ENCODE peak calls at places on chromosomes 2 and 18, in four cellular contexts. T, U, Y and I are unnamed samples. For H3K9me3, the result is how much of the 10 kb centered on the place peaks cover.

GRCh38 chr2:46434851-46435273 is 44.5 kb upstream of the TMEM247 start:
- DNase-seq in T (no peak), U (peak), Y (no peak), I (no peak)

GRCh38 chr2:165414187-165414586 is 55.3 kb upstream of the CSRNP3 start:
- DNase-seq in T (no peak), U (no peak), Y (no peak), I (no peak)

GRCh38 chr2:226611944-226612318 is 187.7 kb downstream of the IRS1 start:
- DNase-seq in T (peak), U (peak), Y (no peak), I (no peak)

GRCh38 chr18:76847926-76848325 is 25.6 kb downstream of the ZNF236 start:
- DNase-seq in T (no peak), U (no peak), Y (peak), I (no peak)

GRCh38 chr2:9811679-9812511 is 31.4 kb upstream of the TAF1B start:
- DNase-seq in T (no peak), U (no peak), Y (no peak), I (no peak)

GRCh38 chr2:85143463-85144082 is 10.4 kb downstream of the TCF7L1 start:
- DNase-seq in T (no peak), U (no peak), Y (no peak), I (no peak)

GRCh38 chr18:48333563-48333962 is 75.6 kb downstream of the ZBTB7C start:
- DNase-seq in T (no peak), U (no peak), Y (peak), I (no peak)

GRCh38 chr2:120983344-120983743 is 247.7 kb downstream of the GLI2 start:
- DNase-seq in T (no peak), U (peak), Y (no peak), I (no peak)

GRCh38 chr18:429030-429429 is 71.5 kb downstream of the COLEC12 start:
- DNase-seq in T (peak), U (no peak), Y (no peak), I (no peak)

GRCh38 chr2:25377822-25378421 is 36.2 kb upstream of the DNMT3A start:
- DNase-seq in T (no peak), U (no peak), Y (no peak), I (no peak)

GRCh38 chr2:172552547-172553291 is 3.2 kb upstream of the PDK1 start:
- DNase-seq in T (peak), U (peak), Y (no peak), I (no peak)

GRCh38 chr18:51257150-51257549 is 59.7 kb upstream of the MEX3C start:
- DNase-seq in T (no peak), U (no peak), Y (no peak), I (no peak)

GRCh38 chr18:55513199-55513598 is 74.8 kb downstream of the TCF4 start:
- DNase-seq in T (peak), U (no peak), Y (no peak), I (no peak)

GRCh38 chr2:38277245-38278119 is 99.6 kb downstream of the ATL2 start:
- DNase-seq in T (no peak), U (no peak), Y (peak), I (no peak)

DNA sequence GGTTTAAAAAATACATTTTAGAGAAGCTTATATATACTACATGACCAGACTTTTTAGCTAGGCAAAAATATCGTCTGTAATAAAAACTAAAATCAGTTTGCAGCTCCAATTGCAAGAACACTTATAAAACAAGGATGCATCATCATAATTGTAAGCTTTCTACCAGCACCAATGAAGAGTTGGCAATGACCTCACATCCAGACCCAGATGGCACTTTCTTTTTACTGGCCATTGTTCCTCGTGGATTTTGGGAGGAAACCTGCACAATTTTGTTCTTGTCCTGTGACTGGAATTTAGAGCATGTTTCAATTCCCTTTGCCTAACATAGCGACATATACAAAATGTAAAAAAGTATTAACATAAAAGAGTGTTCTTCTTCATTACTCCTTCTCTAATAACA is 174.3 kb downstream of the ZNF521 start:
- DNase-seq in T (no peak), U (no peak), Y (no peak), I (no peak)
- H3K9me3 ChIP-seq in T (under half), U (under half), Y (under half), I (under half)

DNA sequence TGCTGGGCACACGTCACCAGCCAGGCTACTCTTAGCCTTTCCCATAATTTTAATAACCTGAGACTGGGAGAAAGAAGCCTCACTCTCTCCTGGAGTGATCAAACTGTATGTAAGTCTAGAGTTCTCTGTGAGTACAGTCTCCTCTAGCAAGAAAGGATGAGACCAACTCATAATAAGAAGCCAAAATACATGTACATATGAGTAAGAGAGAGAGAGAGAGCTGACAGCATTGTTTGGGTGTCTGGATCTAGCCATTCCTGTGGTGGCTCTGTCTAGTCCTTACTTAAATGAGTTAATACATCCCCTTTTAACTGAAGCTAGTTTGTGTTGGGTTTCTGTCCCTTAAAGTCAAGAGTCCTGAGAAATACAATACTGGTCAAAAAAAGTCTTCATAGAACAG is 26.0 kb upstream of the ANXA4 start:
- DNase-seq in T (peak), U (no peak), Y (no peak), I (no peak)
- H3K9me3 ChIP-seq in T (under half), U (under half), Y (under half), I (under half)

DNA sequence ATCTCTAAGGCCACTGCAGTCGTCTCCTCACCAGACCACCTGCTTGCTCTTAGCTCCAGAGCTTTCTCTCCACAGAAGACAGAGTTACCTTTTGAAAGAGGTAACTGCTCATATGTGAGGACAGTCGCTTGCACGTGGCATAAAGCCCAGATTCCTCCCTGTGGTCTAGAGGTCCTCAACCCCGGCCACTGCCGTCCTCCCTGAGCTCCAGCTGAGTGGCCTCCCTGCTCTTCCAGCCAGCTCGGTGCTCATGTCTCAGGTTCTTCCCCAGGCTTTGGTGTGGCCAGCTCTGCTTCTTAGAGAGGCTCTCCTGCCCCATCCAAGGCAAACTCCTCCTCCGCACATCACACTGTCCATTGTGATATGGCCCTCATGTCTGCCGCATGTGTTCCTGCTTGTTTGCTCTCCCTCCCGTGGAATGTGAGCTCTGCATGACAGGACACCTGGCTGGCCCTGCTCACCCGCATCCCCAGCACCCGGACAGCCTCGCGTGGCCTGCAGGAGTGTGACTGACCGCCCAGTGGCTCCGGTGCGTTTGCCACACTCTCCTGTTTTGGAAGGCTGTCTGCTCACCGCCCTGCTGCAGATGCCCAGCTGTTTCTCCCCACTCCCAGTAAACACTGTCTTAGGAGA is 91.5 kb upstream of the LDLRAD4 start:
- DNase-seq in T (no peak), U (no peak), Y (no peak), I (no peak)
- H3K9me3 ChIP-seq in T (under half), U (under half), Y (under half), I (under half)

GRCh38 chr2:240326246-240326645 is 109.2 kb upstream of the GPC1 start:
- DNase-seq in T (peak), U (no peak), Y (peak), I (no peak)
- H3K9me3 ChIP-seq in T (under half), U (under half), Y (under half), I (under half)

DNA sequence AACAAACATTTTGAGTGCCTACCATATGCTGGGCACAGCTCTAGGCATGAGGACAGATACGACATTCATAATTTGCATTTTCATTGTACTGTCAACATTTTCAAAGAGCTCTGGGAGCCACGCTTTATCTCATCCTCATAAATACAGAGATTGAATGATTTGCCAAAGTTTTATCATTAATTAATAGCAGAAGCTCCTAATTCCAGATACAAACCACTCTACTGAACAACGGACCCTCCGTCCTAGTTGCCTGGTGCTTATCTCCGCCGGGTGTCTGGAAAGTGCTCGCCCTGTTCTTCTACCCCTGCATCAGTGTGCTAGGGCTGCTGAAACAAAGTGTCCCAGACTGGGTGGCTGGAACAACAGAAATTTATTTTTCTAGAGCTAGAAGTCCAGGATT is 23.8 kb downstream of the SERTAD2 start:
- DNase-seq in T (no peak), U (no peak), Y (no peak), I (no peak)
- H3K9me3 ChIP-seq in T (under half), U (under half), Y (under half), I (under half)

DNA sequence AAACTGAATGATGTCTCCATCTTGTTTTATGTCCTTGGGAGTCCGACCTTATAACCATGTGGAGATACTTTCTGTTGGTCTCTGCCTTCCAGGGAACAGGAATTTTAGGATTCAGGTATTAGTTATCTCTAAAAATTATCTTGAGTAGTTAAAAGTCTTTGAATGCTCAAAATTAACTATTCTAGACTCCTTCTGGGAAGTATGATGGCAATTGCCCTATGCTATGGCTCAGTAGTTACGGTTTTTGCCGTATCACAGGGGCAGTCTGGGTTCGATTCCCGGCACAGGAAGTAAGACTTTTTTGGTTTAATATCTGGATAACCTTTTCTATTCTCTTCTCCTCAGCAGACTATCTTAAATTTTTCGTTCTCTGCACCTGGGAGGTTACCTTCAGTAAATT is 708.7 kb upstream of the LRATD1 start:
- DNase-seq in T (no peak), U (no peak), Y (no peak), I (no peak)
- H3K9me3 ChIP-seq in T (under half), U (under half), Y (under half), I (under half)

GRCh38 chr2:8515864-8516533 is 165.9 kb upstream of the ID2 start:
- DNase-seq in T (no peak), U (no peak), Y (no peak), I (no peak)
- H3K9me3 ChIP-seq in T (under half), U (under half), Y (under half), I (under half)